ENCODE peak calls at places on chromosomes 11 and 22, in six cellular contexts. I, M, N, F, P and K are unnamed samples.

GRCh38 chr22:37896181-37896592 is 9.9 kb upstream of the MICALL1 start:
- DNase-seq in I (peak), M (no peak), N (no peak), F (no peak), P (no peak), K (no peak)

GRCh38 chr11:102575016-102575415 is 44.5 kb upstream of the MMP7 start:
- DNase-seq in I (no peak), M (no peak), N (no peak), F (no peak), P (no peak), K (no peak)

GRCh38 chr11:133821776-133822175 is 23.5 kb downstream of the SPATA19 start:
- DNase-seq in I (peak), M (no peak), N (peak), F (no peak), P (peak), K (no peak)

GRCh38 chr11:42631223-42631843 is 680.5 kb upstream of the API5 start:
- DNase-seq in I (no peak), M (no peak), N (peak), F (no peak), P (peak), K (no peak)

GRCh38 chr11:39668640-39669039 is 1790.8 kb downstream of the LRRC4C start:
- DNase-seq in I (no peak), M (no peak), N (no peak), F (no peak), P (no peak), K (no peak)

GRCh38 chr11:123757976-123758375 is 3.7 kb upstream of the OR6X1 start:
- DNase-seq in I (no peak), M (no peak), N (no peak), F (no peak), P (no peak), K (no peak)

GRCh38 chr11:120867531-120867930 is 156.4 kb upstream of the TBCEL start:
- DNase-seq in I (no peak), M (no peak), N (no peak), F (no peak), P (no peak), K (no peak)

GRCh38 chr11:1881442-1882264 is 10.0 kb downstream of the PRR33 start:
- DNase-seq in I (no peak), M (no peak), N (no peak), F (peak), P (no peak), K (peak)

GRCh38 chr22:22983123-22983522 is 87.2 kb upstream of the GNAZ start:
- DNase-seq in I (no peak), M (no peak), N (no peak), F (no peak), P (no peak), K (no peak)

GRCh38 chr11:7514099-7514725 is 413 bp downstream of the PPFIBP2 start:
- DNase-seq in I (peak), M (no peak), N (peak), F (no peak), P (no peak), K (no peak)

GRCh38 chr11:125423247-125423849 is 72.7 kb downstream of the FEZ1 start:
- DNase-seq in I (no peak), M (no peak), N (no peak), F (no peak), P (no peak), K (no peak)

GRCh38 chr22:39080993-39081513 is 4.0 kb downstream of the APOBEC3G start:
- DNase-seq in I (no peak), M (no peak), N (no peak), F (no peak), P (no peak), K (no peak)

GRCh38 chr11:124942446-124943202 is 6.8 kb upstream of the HEPACAM start:
- DNase-seq in I (no peak), M (no peak), N (no peak), F (no peak), P (no peak), K (no peak)

GRCh38 chr11:123593570-123593969 is 60.9 kb downstream of the SCN3B start:
- DNase-seq in I (no peak), M (no peak), N (no peak), F (no peak), P (no peak), K (no peak)

GRCh38 chr22:50503475-50504145 is 3.9 kb downstream of the LMF2 start:
- DNase-seq in I (no peak), M (no peak), N (no peak), F (no peak), P (no peak), K (no peak)

GRCh38 chr22:29256606-29257325 is 11.0 kb downstream of the RHBDD3 start:
- DNase-seq in I (no peak), M (no peak), N (no peak), F (no peak), P (no peak), K (no peak)

GRCh38 chr11:1847006-1847735 is 5.7 kb upstream of the LSP1 start:
- DNase-seq in I (no peak), M (no peak), N (no peak), F (no peak), P (no peak), K (no peak)

GRCh38 chr11:86952221-86952875 is 2.8 kb downstream of the FZD4 start:
- DNase-seq in I (no peak), M (no peak), N (no peak), F (no peak), P (no peak), K (no peak)

DNA sequence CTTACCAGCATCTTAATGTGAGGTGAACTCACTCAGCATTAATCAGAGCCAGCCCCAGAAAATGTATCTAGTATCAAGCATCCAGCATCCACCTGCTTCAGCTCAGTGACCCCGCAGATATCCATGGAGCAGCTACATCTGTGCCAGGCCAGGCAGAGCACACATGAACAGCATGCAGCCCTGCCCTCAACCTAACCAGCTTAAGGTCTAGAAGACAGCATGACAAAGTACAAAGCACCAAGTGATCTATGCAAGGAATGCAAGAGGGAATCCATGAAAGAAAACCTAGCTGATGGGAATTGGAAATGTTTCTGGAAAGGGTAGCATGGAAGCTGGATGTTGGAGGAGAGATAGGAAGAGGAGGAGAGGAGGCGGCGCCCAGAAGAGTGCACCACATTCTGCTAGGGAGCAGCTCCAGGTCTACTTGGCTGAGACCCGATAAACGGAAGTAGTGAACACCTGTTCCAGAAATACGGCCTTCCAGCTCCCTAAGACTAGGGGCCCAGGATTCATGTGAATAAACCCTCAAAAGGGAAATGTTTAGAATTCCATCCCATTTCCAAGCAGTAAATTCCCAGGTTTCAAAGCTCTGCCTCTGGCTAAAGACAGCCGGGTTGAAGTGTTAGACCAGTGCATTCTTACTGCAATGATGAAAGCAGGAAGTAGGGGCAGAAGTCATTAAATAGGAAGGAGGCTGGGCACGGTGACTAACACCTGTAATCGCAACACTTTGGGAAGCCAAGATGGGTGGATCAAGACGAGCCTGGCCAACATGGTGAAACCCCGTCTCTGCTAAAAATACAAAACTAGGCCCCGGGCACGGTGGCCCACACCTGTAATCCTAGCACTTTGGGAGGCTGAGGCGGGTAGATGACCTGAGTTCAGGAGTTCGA is 23.5 kb upstream of the L3MBTL2 start:
- DNase-seq in I (peak), M (no peak), N (no peak), F (no peak), P (no peak), K (peak)
- TF ChIP-seq POLR2A in I (peak), M (no peak), N (no peak), F (no peak), P (no peak), K (no peak)

DNA sequence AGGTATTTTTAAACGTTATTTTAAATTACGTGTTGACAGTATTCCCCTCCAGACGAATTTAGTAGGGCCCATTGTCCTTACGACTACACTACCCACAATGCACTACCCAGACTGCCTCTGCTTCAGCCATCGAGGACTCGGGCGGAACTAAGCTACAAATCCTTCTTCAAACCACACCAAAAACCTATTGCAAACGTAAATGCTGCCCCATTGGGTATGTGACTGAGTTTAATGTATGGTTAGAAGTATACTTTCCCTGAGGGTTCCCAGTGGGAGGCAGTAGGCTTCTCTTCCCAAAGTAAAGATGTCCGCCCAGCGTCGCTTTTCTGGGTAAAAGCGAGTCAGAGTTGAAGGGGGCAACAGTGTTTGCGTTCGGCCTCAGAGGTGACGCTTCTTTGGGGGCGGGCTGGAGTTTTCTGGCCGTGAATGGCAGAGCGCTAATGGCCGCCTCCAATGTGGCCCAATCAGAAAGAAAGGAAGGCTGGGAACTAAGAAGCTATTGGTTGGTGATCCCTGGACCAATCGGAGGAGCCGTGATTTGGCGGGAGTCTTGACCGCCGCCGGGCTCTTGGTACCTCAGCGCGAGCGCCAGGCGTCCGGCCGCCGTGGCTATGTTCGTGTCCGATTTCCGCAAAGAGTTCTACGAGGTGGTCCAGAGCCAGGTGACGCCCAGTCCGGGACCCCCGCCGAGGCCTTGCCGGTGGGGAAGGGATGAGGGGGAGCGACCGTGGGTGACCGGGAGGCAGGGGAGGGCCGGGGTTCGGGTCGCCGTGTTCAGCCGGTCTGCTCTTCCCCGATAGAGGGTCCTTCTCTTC is at the start of gene CDC45:
- DNase-seq in I (peak), M (peak), N (peak), F (peak), P (peak), K (peak)
- TF ChIP-seq POLR2A in I (no peak), M (no peak), N (no peak), F (no peak), P (no peak), K (no peak)

GRCh38 chr11:66317322-66317765 is 500 bp upstream of the CD248 start:
- DNase-seq in I (no peak), M (no peak), N (no peak), F (peak), P (no peak), K (no peak)
- TF ChIP-seq POLR2A in I (no peak), M (no peak), N (no peak), F (no peak), P (no peak), K (no peak)

GRCh38 chr11:64271339-64272132 is 12.9 kb downstream of the BAD start:
- DNase-seq in I (peak), M (peak), N (peak), F (peak), P (no peak), K (peak)
- TF ChIP-seq POLR2A in I (peak), M (peak), N (no peak), F (peak), P (no peak), K (peak)

GRCh38 chr11:35116762-35117588 is 22.0 kb upstream of the CD44 start:
- DNase-seq in I (no peak), M (no peak), N (no peak), F (no peak), P (no peak), K (no peak)
- TF ChIP-seq POLR2A in I (no peak), M (no peak), N (no peak), F (no peak), P (no peak), K (no peak)

GRCh38 chr11:116605543-116605942 is 167.2 kb downstream of the BUD13 start:
- DNase-seq in I (peak), M (no peak), N (peak), F (no peak), P (no peak), K (no peak)
- TF ChIP-seq POLR2A in I (no peak), M (no peak), N (no peak), F (no peak), P (no peak), K (no peak)

DNA sequence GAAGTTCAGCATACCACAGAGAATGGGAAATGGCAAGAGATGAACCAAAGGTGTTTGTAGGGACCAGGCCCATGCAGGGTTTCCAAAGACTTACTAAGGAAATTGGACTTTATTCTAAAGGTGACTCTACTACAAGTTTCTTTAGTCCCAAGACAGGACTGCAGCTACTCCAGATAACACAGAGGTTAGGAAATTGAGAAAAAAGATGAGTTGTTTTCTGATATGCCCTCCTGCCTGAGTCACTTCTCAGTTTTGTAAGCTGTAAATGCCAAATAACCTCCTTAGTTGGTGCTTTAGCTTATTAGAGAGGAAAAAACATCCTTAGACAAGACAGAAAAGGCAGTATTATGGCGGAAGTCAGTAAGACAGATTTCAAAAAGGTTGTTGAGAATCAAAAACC is 95.9 kb downstream of the C11orf58 start:
- DNase-seq in I (no peak), M (no peak), N (no peak), F (no peak), P (no peak), K (no peak)
- TF ChIP-seq POLR2A in I (no peak), M (no peak), N (no peak), F (no peak), P (no peak), K (no peak)

DNA sequence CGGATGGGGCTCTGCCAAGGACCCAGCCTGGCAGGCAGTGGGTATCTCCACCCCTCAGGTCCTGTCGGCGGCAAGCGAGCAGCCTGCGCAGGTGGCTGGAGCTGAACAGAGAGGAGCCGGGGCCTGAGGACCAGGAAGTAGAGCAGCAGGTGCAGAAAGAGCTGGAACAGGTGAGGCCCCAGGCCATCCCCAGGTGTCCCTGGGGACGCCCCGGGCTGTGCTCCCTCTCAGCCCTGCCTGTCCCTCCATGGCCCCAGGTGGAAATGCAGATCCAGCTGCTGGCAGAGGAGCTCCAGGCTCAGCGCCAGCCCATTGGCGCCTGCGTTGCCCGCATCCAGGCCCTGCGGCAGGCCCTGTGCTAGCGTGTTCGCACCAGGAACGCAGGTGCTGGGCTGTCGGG is 44.0 kb downstream of the PISD start:
- DNase-seq in I (no peak), M (no peak), N (no peak), F (no peak), P (no peak), K (no peak)
- TF ChIP-seq POLR2A in I (no peak), M (no peak), N (no peak), F (no peak), P (no peak), K (no peak)

GRCh38 chr11:57711414-57712255 is at the start of gene MED19:
- DNase-seq in I (peak), M (peak), N (peak), F (peak), P (peak), K (peak)
- TF ChIP-seq POLR2A in I (peak), M (peak), N (no peak), F (no peak), P (peak), K (peak)